ENCODE peak calls at places on chromosomes 12 and 14, in eight cellular contexts. C, G, F, M, Z, N, I and A are unnamed samples.

GRCh38 chr12:89706551-89707348 is 1.9 kb downstream of the ATP2B1 start:
- DNase-seq in C (no peak), G (no peak), F (no peak), M (no peak), Z (peak), N (peak), I (peak), A (no peak)

GRCh38 chr14:76977793-76978730 is 50.4 kb downstream of the IRF2BPL start:
- DNase-seq in C (peak), G (peak), F (peak), M (no peak), Z (peak), N (peak), I (peak), A (peak)

GRCh38 chr12:66115083-66115600 is 15.4 kb downstream of the LLPH start:
- DNase-seq in C (no peak), G (no peak), F (no peak), M (no peak), Z (no peak), N (no peak), I (no peak), A (no peak)

GRCh38 chr12:22729898-22730443 is 105.0 kb downstream of the ETNK1 start:
- DNase-seq in C (peak), G (no peak), F (peak), M (no peak), Z (peak), N (peak), I (peak), A (peak)

GRCh38 chr12:107955966-107956643 is 173.0 kb upstream of the WSCD2 start:
- DNase-seq in C (no peak), G (no peak), F (no peak), M (no peak), Z (no peak), N (no peak), I (no peak), A (no peak)

GRCh38 chr12:2112401-2112800 is 59.6 kb downstream of the CACNA1C start:
- DNase-seq in C (no peak), G (no peak), F (no peak), M (no peak), Z (no peak), N (no peak), I (no peak), A (no peak)

GRCh38 chr12:91866566-91866965 is 279.1 kb downstream of the BTG1 start:
- DNase-seq in C (no peak), G (no peak), F (no peak), M (no peak), Z (no peak), N (no peak), I (no peak), A (no peak)

GRCh38 chr14:55794655-55795583 is 214.9 kb downstream of the KTN1 start:
- DNase-seq in C (peak), G (no peak), F (peak), M (no peak), Z (peak), N (peak), I (no peak), A (peak)

GRCh38 chr14:69048456-69048855 is 69.4 kb upstream of the ACTN1 start:
- DNase-seq in C (no peak), G (peak), F (no peak), M (no peak), Z (no peak), N (peak), I (no peak), A (peak)

GRCh38 chr12:76256904-76257303 is 91.3 kb downstream of the BBS10 start:
- DNase-seq in C (no peak), G (no peak), F (no peak), M (no peak), Z (no peak), N (no peak), I (no peak), A (no peak)

GRCh38 chr14:96407980-96408570 is 16.1 kb downstream of the AK7 start:
- DNase-seq in C (no peak), G (no peak), F (no peak), M (no peak), Z (no peak), N (no peak), I (no peak), A (no peak)

GRCh38 chr14:61602733-61603077 is 92.6 kb upstream of the HIF1A start:
- DNase-seq in C (peak), G (no peak), F (no peak), M (no peak), Z (peak), N (no peak), I (no peak), A (no peak)

GRCh38 chr12:114396153-114396868 is 9.6 kb downstream of the TBX5 start:
- DNase-seq in C (no peak), G (no peak), F (no peak), M (no peak), Z (no peak), N (no peak), I (no peak), A (no peak)

DNA sequence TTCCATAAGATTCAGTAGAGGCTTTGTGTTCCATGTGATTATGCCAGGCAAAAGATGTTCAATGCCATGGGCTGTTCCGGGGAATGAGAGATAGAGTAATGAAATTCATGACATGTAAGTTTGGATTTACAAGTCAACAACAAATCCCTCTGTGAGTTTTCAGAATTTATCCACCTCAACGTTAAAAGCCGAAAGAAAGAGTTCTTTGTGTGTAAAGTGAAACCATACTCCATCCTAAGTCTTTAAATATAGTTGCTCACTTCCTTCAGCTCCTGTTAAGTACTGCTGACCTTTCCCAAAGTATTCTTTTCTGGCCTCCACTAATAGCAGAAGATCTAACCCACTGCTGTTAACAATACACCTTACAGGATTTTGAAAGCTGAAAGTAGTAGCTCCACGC is 190.0 kb downstream of the TMX1 start:
- DNase-seq in C (no peak), G (no peak), F (peak), M (no peak), Z (no peak), N (no peak), I (no peak), A (peak)
- H3K4me3 ChIP-seq in C (no peak), G (no peak), F (no peak), M (no peak), Z (no peak), N (no peak), I (no peak), A (no peak)

GRCh38 chr12:57815177-57816000 is 3.1 kb downstream of the AVIL start:
- DNase-seq in C (no peak), G (no peak), F (no peak), M (no peak), Z (peak), N (no peak), I (no peak), A (no peak)
- TF ChIP-seq CTCF in C (peak), G (no peak), F (peak), M (no peak), Z (no peak), N (peak), I (no peak), A (peak)

DNA sequence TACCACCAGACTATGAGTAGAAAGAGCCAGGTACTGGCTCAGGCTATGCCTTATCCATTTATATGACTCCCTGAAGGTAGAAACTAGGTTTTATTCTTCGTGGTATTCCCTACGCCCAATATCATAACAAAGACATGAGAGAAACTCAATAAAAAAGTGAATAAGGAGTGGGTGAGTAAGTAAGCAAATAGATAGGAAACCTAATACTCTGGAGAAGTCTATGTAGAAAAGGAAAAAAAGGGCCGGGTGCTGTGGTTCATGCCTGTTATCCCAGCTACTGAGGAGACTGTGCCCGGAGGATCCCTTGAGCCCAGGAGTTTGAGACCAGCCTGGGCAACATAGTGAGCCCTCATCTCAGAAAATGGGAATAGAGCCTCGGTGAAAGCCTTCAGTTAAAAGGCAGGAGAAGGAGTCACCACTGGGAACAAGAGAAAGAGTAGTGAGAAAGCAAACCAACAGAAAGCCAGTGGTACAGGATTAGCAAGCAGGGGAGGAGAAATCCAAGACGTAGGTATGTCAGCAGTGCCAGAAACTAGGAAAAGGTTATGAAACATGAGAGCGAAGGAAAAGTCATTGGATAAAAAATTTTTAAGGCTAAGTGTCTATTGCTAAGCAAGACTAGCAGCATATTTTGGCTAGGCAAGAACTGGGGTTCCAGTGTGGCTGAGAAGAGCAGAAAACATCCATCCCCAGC is 6.0 kb upstream of the OR6J1 start:
- DNase-seq in C (no peak), G (no peak), F (no peak), M (no peak), Z (no peak), N (no peak), I (no peak), A (no peak)
- H3K4me3 ChIP-seq in C (no peak), G (no peak), F (no peak), M (no peak), Z (no peak), N (no peak), I (no peak), A (no peak)

DNA sequence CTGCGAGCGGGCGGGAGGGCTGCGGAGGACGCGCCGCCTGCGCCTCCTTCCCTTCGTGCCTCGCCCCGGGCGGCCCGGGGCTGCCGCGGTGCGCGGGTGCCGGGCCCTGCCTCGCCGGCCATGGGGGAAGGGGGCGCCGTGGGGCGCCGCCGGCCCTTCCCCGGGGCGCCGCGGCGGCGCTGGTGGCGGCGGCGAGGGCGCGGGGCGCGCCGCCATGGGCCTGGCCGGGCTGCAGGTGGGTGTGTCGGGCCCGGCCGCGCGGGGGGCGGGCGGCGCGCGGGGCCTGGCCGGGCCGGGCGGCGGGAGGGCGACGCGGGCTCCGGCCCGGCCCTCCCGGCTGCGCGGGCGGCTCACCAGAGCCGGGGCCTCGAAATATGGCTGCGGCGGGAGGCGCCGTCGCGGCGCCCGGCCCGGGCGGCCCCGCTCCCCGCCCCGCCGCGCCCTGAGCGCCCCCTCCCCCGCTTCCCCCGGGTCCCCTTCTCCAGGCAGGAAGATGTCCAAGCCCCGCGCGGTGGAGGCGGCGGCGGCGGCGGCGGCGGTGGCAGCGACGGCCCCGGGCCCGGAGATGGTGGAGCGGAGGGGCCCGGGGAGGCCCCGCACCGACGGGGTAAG is 5.1 kb downstream of the KMT5A start:
- DNase-seq in C (no peak), G (no peak), F (no peak), M (no peak), Z (no peak), N (no peak), I (no peak), A (no peak)
- TF ChIP-seq CTCF in C (no peak), G (no peak), F (no peak), M (no peak), Z (no peak), N (no peak), I (no peak), A (no peak)

GRCh38 chr14:32230695-32231280 is 27.7 kb upstream of the RNU6-8 start:
- DNase-seq in C (peak), G (no peak), F (peak), M (no peak), Z (peak), N (peak), I (no peak), A (peak)

GRCh38 chr14:32230181-32230580 is 27.1 kb upstream of the RNU6-8 start:
- DNase-seq in C (peak), G (no peak), F (peak), M (no peak), Z (peak), N (peak), I (no peak), A (peak)

GRCh38 chr14:32225378-32225920 is 22.4 kb upstream of the RNU6-8 start:
- DNase-seq in C (no peak), G (no peak), F (no peak), M (no peak), Z (no peak), N (no peak), I (no peak), A (no peak)

GRCh38 chr14:32224731-32225377 is 21.8 kb upstream of the RNU6-8 start:
- DNase-seq in C (peak), G (no peak), F (peak), M (no peak), Z (peak), N (peak), I (peak), A (peak)

GRCh38 chr14:32226051-32226450 is 23.0 kb upstream of the RNU6-8 start:
- DNase-seq in C (no peak), G (no peak), F (no peak), M (no peak), Z (no peak), N (no peak), I (no peak), A (peak)
- H3K4me3 ChIP-seq in C (no peak), G (no peak), F (no peak), M (no peak), Z (no peak), N (no peak), I (no peak), A (no peak)

GRCh38 chr14:105187935-105188524 is 6.9 kb upstream of the NUDT14 start:
- DNase-seq in C (no peak), G (peak), F (no peak), M (no peak), Z (no peak), N (no peak), I (no peak), A (no peak)
- TF ChIP-seq CTCF in C (no peak), G (no peak), F (no peak), M (no peak), Z (no peak), N (no peak), I (peak), A (no peak)